ENCODE peak calls at places on chromosomes 7 and 10, in eight cellular contexts. One of them, this sample, is unnamed.

GRCh38 chr7:137642467-137642866 is 204.3 kb downstream of the DGKI start:
- DNase-seq in PC-3: peak; percentile 72
- DNase-seq in WTC11: no peak
- DNase-seq in heart left ventricle: no peak
- DNase-seq in colonic mucosa: no peak
- DNase-seq in neural crest cell: no peak
- DNase-seq in HCT116: no peak
- DNase-seq in GM20000: no peak
- DNase-seq in this sample: no peak

GRCh38 chr7:50307368-50308012 is 3.0 kb downstream of the IKZF1 start:
- DNase-seq in WTC11: no peak
- DNase-seq in PC-3: no peak
- DNase-seq in colonic mucosa: no peak
- DNase-seq in heart left ventricle: peak; percentile 61
- DNase-seq in GM20000: peak; percentile 56
- DNase-seq in neural crest cell: no peak
- DNase-seq in HCT116: no peak
- DNase-seq in this sample: no peak

GRCh38 chr7:158015403-158016116 is 572.1 kb downstream of the PTPRN2 start:
- DNase-seq in heart left ventricle: no peak
- DNase-seq in neural crest cell: no peak
- DNase-seq in colonic mucosa: no peak
- DNase-seq in HCT116: no peak
- DNase-seq in PC-3: no peak
- DNase-seq in GM20000: no peak
- DNase-seq in WTC11: no peak
- DNase-seq in this sample: no peak

GRCh38 chr7:103540986-103541385 is 95.0 kb upstream of the SLC26A5 start:
- DNase-seq in WTC11: no peak
- DNase-seq in PC-3: no peak
- DNase-seq in colonic mucosa: no peak
- DNase-seq in heart left ventricle: peak; percentile 84
- DNase-seq in GM20000: no peak
- DNase-seq in HCT116: no peak
- DNase-seq in neural crest cell: no peak
- DNase-seq in this sample: no peak

GRCh38 chr7:63031838-63032436 is 966.7 kb upstream of the ZNF722 start:
- DNase-seq in neural crest cell: no peak
- DNase-seq in HCT116: no peak
- DNase-seq in colonic mucosa: no peak
- DNase-seq in PC-3: no peak
- DNase-seq in heart left ventricle: no peak
- DNase-seq in GM20000: no peak
- DNase-seq in WTC11: no peak
- DNase-seq in this sample: no peak

GRCh38 chr7:92527300-92528187 is 776 bp downstream of the PEX1 start:
- DNase-seq in colonic mucosa: peak; percentile 63
- DNase-seq in HCT116: peak; percentile 37
- DNase-seq in heart left ventricle: no peak
- DNase-seq in WTC11: peak; percentile 49
- DNase-seq in neural crest cell: peak; percentile 40
- DNase-seq in GM20000: peak; percentile 60
- DNase-seq in PC-3: peak; percentile 66
- DNase-seq in this sample: peak; percentile 35

GRCh38 chr7:105487559-105488218 is 34.4 kb downstream of the PUS7 start:
- DNase-seq in WTC11: no peak
- DNase-seq in HCT116: no peak
- DNase-seq in GM20000: peak; percentile 29
- DNase-seq in neural crest cell: no peak
- DNase-seq in heart left ventricle: no peak
- DNase-seq in colonic mucosa: no peak
- DNase-seq in PC-3: peak; percentile 58
- DNase-seq in this sample: peak; percentile 14

GRCh38 chr7:105871142-105871541 is 5.3 kb downstream of the ATXN7L1 start:
- DNase-seq in colonic mucosa: no peak
- DNase-seq in PC-3: peak; percentile 86
- DNase-seq in neural crest cell: no peak
- DNase-seq in HCT116: peak; percentile 8
- DNase-seq in WTC11: no peak
- DNase-seq in GM20000: no peak
- DNase-seq in heart left ventricle: no peak
- DNase-seq in this sample: no peak

GRCh38 chr10:129971381-129972144 is 7.5 kb upstream of the EBF3 start:
- DNase-seq in WTC11: peak; percentile 69
- DNase-seq in HCT116: no peak
- DNase-seq in colonic mucosa: peak; percentile 53
- DNase-seq in neural crest cell: no peak
- DNase-seq in heart left ventricle: peak; percentile 79
- DNase-seq in GM20000: peak; percentile 89
- DNase-seq in PC-3: peak; percentile 56
- DNase-seq in this sample: peak; percentile 53

GRCh38 chr7:144132262-144132661 is 9.3 kb downstream of the OR2A14 start:
- DNase-seq in HCT116: no peak
- DNase-seq in GM20000: no peak
- DNase-seq in WTC11: no peak
- DNase-seq in heart left ventricle: no peak
- DNase-seq in neural crest cell: no peak
- DNase-seq in colonic mucosa: no peak
- DNase-seq in PC-3: no peak
- DNase-seq in this sample: no peak

GRCh38 chr10:101330236-101331225 is 23.4 kb upstream of the BTRC start:
- DNase-seq in WTC11: no peak
- DNase-seq in GM20000: no peak
- DNase-seq in heart left ventricle: no peak
- DNase-seq in PC-3: no peak
- DNase-seq in neural crest cell: no peak
- DNase-seq in colonic mucosa: no peak
- DNase-seq in HCT116: no peak
- DNase-seq in this sample: no peak

GRCh38 chr7:69269756-69270155 is 328.5 kb upstream of the AUTS2 start:
- DNase-seq in HCT116: no peak
- DNase-seq in WTC11: no peak
- DNase-seq in GM20000: no peak
- DNase-seq in neural crest cell: no peak
- DNase-seq in PC-3: no peak
- DNase-seq in heart left ventricle: no peak
- DNase-seq in colonic mucosa: no peak
- DNase-seq in this sample: no peak

GRCh38 chr10:62543566-62543965 is 169.4 kb downstream of the ZNF365 start:
- DNase-seq in HCT116: no peak
- DNase-seq in WTC11: no peak
- DNase-seq in neural crest cell: no peak
- DNase-seq in colonic mucosa: no peak
- DNase-seq in heart left ventricle: no peak
- DNase-seq in GM20000: no peak
- DNase-seq in PC-3: peak; percentile 34
- DNase-seq in this sample: no peak

GRCh38 chr10:74870191-74870590 is 43.8 kb downstream of the KAT6B start:
- DNase-seq in PC-3: no peak
- DNase-seq in neural crest cell: no peak
- DNase-seq in heart left ventricle: no peak
- DNase-seq in HCT116: no peak
- DNase-seq in GM20000: no peak
- DNase-seq in WTC11: no peak
- DNase-seq in colonic mucosa: no peak
- DNase-seq in this sample: no peak

GRCh38 chr10:17912764-17913163 is 39.0 kb upstream of the SLC39A12 start:
- DNase-seq in colonic mucosa: no peak
- DNase-seq in GM20000: no peak
- DNase-seq in PC-3: no peak
- DNase-seq in WTC11: no peak
- DNase-seq in HCT116: no peak
- DNase-seq in heart left ventricle: no peak
- DNase-seq in neural crest cell: no peak
- DNase-seq in this sample: no peak

GRCh38 chr7:44978511-44979366 is at the start of gene MYO1G:
- DNase-seq in WTC11: no peak
- DNase-seq in neural crest cell: no peak
- DNase-seq in HCT116: no peak
- DNase-seq in PC-3: no peak
- DNase-seq in colonic mucosa: peak; percentile 39
- DNase-seq in GM20000: peak; percentile 81
- DNase-seq in heart left ventricle: peak; percentile 82
- DNase-seq in this sample: no peak

GRCh38 chr7:112969946-112970345 is 116.7 kb downstream of the GPR85 start:
- DNase-seq in heart left ventricle: no peak
- DNase-seq in neural crest cell: no peak
- DNase-seq in HCT116: no peak
- DNase-seq in WTC11: no peak
- DNase-seq in GM20000: no peak
- DNase-seq in colonic mucosa: no peak
- DNase-seq in PC-3: no peak
- DNase-seq in this sample: no peak

GRCh38 chr7:112965506-112965905 is 121.1 kb downstream of the GPR85 start:
- DNase-seq in PC-3: no peak
- DNase-seq in heart left ventricle: no peak
- DNase-seq in neural crest cell: no peak
- DNase-seq in WTC11: no peak
- DNase-seq in HCT116: no peak
- DNase-seq in colonic mucosa: no peak
- DNase-seq in GM20000: no peak
- DNase-seq in this sample: no peak

GRCh38 chr7:112970771-112971170 is 115.9 kb downstream of the GPR85 start:
- DNase-seq in GM20000: no peak
- DNase-seq in PC-3: peak; percentile 11
- DNase-seq in colonic mucosa: no peak
- DNase-seq in WTC11: no peak
- DNase-seq in heart left ventricle: no peak
- DNase-seq in HCT116: peak; percentile 4
- DNase-seq in neural crest cell: no peak
- DNase-seq in this sample: no peak
- TF ChIP-seq CTCF in GM20000: no peak
- TF ChIP-seq CTCF in PC-3: no peak
- TF ChIP-seq CTCF in colonic mucosa: no peak
- TF ChIP-seq CTCF in WTC11: no peak
- TF ChIP-seq CTCF in heart left ventricle: no peak
- TF ChIP-seq CTCF in HCT116: no peak
- TF ChIP-seq CTCF in neural crest cell: peak; percentile 12
- TF ChIP-seq CTCF in this sample: no peak

GRCh38 chr10:9853405-9854010 is 1164.2 kb upstream of the CELF2 start:
- DNase-seq in PC-3: no peak
- DNase-seq in neural crest cell: no peak
- DNase-seq in heart left ventricle: no peak
- DNase-seq in HCT116: no peak
- DNase-seq in GM20000: no peak
- DNase-seq in colonic mucosa: no peak
- DNase-seq in WTC11: no peak
- DNase-seq in this sample: no peak
- TF ChIP-seq CTCF in PC-3: no peak
- TF ChIP-seq CTCF in neural crest cell: no peak
- TF ChIP-seq CTCF in heart left ventricle: no peak
- TF ChIP-seq CTCF in HCT116: no peak
- TF ChIP-seq CTCF in GM20000: no peak
- TF ChIP-seq CTCF in colonic mucosa: no peak
- TF ChIP-seq CTCF in WTC11: no peak
- TF ChIP-seq CTCF in this sample: no peak

GRCh38 chr10:92591550-92592140 is 1.3 kb upstream of the KIF11 start:
- DNase-seq in colonic mucosa: peak; percentile 91
- DNase-seq in GM20000: peak; percentile 86
- DNase-seq in heart left ventricle: peak; percentile 96
- DNase-seq in neural crest cell: peak; percentile 70
- DNase-seq in PC-3: peak; percentile 86
- DNase-seq in WTC11: peak; percentile 87
- DNase-seq in HCT116: peak; percentile 89
- DNase-seq in this sample: peak; percentile 76
- TF ChIP-seq CTCF in colonic mucosa: no peak
- TF ChIP-seq CTCF in GM20000: no peak
- TF ChIP-seq CTCF in heart left ventricle: no peak
- TF ChIP-seq CTCF in neural crest cell: no peak
- TF ChIP-seq CTCF in PC-3: no peak
- TF ChIP-seq CTCF in WTC11: no peak
- TF ChIP-seq CTCF in HCT116: no peak
- TF ChIP-seq CTCF in this sample: no peak

GRCh38 chr10:132189810-132190422 is 3.2 kb downstream of the DPYSL4 start:
- DNase-seq in GM20000: no peak
- DNase-seq in heart left ventricle: peak; percentile 36
- DNase-seq in colonic mucosa: no peak
- DNase-seq in HCT116: no peak
- DNase-seq in neural crest cell: no peak
- DNase-seq in PC-3: no peak
- DNase-seq in WTC11: no peak
- DNase-seq in this sample: no peak
- TF ChIP-seq CTCF in GM20000: no peak
- TF ChIP-seq CTCF in heart left ventricle: no peak
- TF ChIP-seq CTCF in colonic mucosa: no peak
- TF ChIP-seq CTCF in HCT116: no peak
- TF ChIP-seq CTCF in neural crest cell: no peak
- TF ChIP-seq CTCF in PC-3: no peak
- TF ChIP-seq CTCF in WTC11: no peak
- TF ChIP-seq CTCF in this sample: no peak

DNA sequence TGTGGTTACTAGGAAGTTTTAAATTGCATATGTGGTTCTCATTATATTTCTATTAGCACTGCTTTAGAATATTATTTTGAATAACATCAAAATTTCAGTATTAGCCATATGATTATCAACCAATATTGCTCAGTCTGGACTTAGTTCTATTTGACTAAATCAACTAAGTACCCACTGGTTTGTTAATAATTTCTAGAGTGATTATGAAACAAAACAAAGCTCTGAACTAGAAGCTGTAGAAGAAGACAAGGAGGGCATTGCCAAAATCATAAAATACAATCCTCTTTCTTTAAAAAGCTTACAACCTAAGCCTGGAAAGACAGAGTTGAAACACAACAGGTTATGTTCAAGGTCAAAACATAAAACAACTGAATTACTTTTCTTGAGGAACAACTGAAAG is 204.7 kb downstream of the KMT2C start:
- DNase-seq in neural crest cell: no peak
- DNase-seq in GM20000: no peak
- DNase-seq in heart left ventricle: no peak
- DNase-seq in WTC11: no peak
- DNase-seq in PC-3: no peak
- DNase-seq in colonic mucosa: no peak
- DNase-seq in HCT116: no peak
- DNase-seq in this sample: no peak
- TF ChIP-seq CTCF in neural crest cell: no peak
- TF ChIP-seq CTCF in GM20000: no peak
- TF ChIP-seq CTCF in heart left ventricle: no peak
- TF ChIP-seq CTCF in WTC11: no peak
- TF ChIP-seq CTCF in PC-3: no peak
- TF ChIP-seq CTCF in colonic mucosa: no peak
- TF ChIP-seq CTCF in HCT116: no peak
- TF ChIP-seq CTCF in this sample: no peak

DNA sequence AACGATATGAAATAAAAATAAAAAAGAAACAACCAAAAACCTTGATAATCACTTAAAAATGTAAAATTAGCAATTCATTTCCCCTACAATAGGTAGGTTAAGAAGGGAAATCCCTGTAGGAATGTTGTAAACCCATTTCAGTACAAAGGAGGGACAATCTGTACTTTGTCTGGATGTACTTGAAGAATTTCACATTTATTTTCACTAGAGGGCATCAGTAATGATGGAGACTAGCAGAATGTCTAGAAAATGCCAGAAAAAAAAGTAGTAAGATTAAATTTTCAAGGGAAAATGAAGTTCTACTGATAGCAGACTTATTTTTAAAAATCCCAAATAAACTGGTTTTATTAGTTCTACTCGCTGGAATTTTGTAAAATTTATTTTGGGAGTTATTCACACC is 209.0 kb upstream of the FZD1 start:
- DNase-seq in neural crest cell: no peak
- DNase-seq in WTC11: no peak
- DNase-seq in GM20000: no peak
- DNase-seq in PC-3: no peak
- DNase-seq in HCT116: no peak
- DNase-seq in colonic mucosa: no peak
- DNase-seq in heart left ventricle: no peak
- DNase-seq in this sample: no peak
- TF ChIP-seq CTCF in neural crest cell: peak; percentile 33
- TF ChIP-seq CTCF in WTC11: no peak
- TF ChIP-seq CTCF in GM20000: no peak
- TF ChIP-seq CTCF in PC-3: peak; percentile 43
- TF ChIP-seq CTCF in HCT116: no peak
- TF ChIP-seq CTCF in colonic mucosa: no peak
- TF ChIP-seq CTCF in heart left ventricle: no peak
- TF ChIP-seq CTCF in this sample: peak; percentile 11

This sample was measured in progenitor cell of endocrine pancreas.